ENCODE peak calls at places on chromosome 1, in seven cellular contexts. J is lung microvascular endothelial cell; N is naive thymus-derived CD4-positive, alpha-beta T cell; R is midbrain; P is NCI-H524; V is progenitor cell of endocrine pancreas; Q is NT2/D1. L is an unnamed sample.

GRCh38 chr1:28986296-28986910 is 72.0 kb downstream of the EPB41 start:
- DNase-seq in J (no peak), N (no peak), R (no peak), P (no peak), V (no peak), Q (no peak), L (peak)

GRCh38 chr1:214013614-214014377 is 26.0 kb downstream of the PROX1 start:
- DNase-seq in J (no peak), N (no peak), R (no peak), P (no peak), V (no peak), Q (no peak), L (no peak)

GRCh38 chr1:17719874-17720273 is 35.3 kb upstream of the ACTL8 start:
- DNase-seq in J (no peak), N (no peak), R (no peak), P (no peak), V (no peak), Q (no peak), L (no peak)

GRCh38 chr1:51686450-51686849 is 69.6 kb downstream of the OSBPL9 start:
- DNase-seq in J (no peak), N (no peak), R (no peak), P (no peak), V (no peak), Q (no peak), L (no peak)

GRCh38 chr1:159937014-159937750 is 8.2 kb downstream of the IGSF9 start:
- DNase-seq in J (no peak), N (no peak), R (no peak), P (no peak), V (no peak), Q (no peak), L (no peak)

GRCh38 chr1:35646043-35646442 is 4.7 kb upstream of the PSMB2 start:
- DNase-seq in J (no peak), N (no peak), R (no peak), P (no peak), V (no peak), Q (no peak), L (no peak)

GRCh38 chr1:54866801-54867716 is 19.9 kb downstream of the DHCR24 start:
- DNase-seq in J (no peak), N (no peak), R (no peak), P (no peak), V (no peak), Q (no peak), L (peak)

GRCh38 chr1:105027838-105028471 is 1278.3 kb downstream of the AMY1C start:
- DNase-seq in J (no peak), N (no peak), R (no peak), P (no peak), V (no peak), Q (no peak), L (no peak)